ENCODE peak calls at places on chromosomes 2 and 18, in four cellular contexts. P, B, Y and Q are unnamed samples.

GRCh38 chr2:129331638-129332037 is 647.8 kb upstream of the RAB6C start:
- DNase-seq in Y (no peak), P (no peak), B (no peak), Q (no peak)

GRCh38 chr2:44135307-44135706 is 33.4 kb upstream of the PPM1B start:
- DNase-seq in Y (no peak), P (no peak), B (no peak), Q (no peak)

GRCh38 chr2:234606906-234607305 is 110.0 kb upstream of the ARL4C start:
- DNase-seq in B (no peak), P (no peak), Y (no peak), Q (peak)

GRCh38 chr2:143489135-143489534 is 359.9 kb downstream of the ARHGAP15 start:
- DNase-seq in Y (no peak), P (no peak), B (no peak), Q (no peak)

GRCh38 chr2:172380436-172381274 is 46.7 kb upstream of the ITGA6 start:
- DNase-seq in B (no peak), P (no peak), Y (no peak), Q (no peak)

GRCh38 chr2:38966678-38967077 is 77.0 kb downstream of the ARHGEF33 start:
- DNase-seq in Y (no peak), B (no peak), P (no peak), Q (no peak)

GRCh38 chr2:110771549-110772382 is 39.4 kb downstream of the ACOXL start:
- DNase-seq in Y (no peak), B (no peak), P (no peak), Q (no peak)

GRCh38 chr2:216880509-216881184 is 20.8 kb upstream of the TNP1 start:
- DNase-seq in B (no peak), Y (no peak), P (no peak), Q (no peak)

GRCh38 chr18:33051397-33051796 is 278.6 kb upstream of the KLHL14 start:
- DNase-seq in Y (no peak), P (no peak), B (no peak), Q (no peak)

GRCh38 chr2:96806468-96807126 is 9.5 kb upstream of the CNNM3 start:
- DNase-seq in P (no peak), B (no peak), Y (peak), Q (no peak)

GRCh38 chr2:109376796-109377495 is 236.8 kb downstream of the SEPTIN10 start:
- DNase-seq in B (no peak), P (no peak), Y (no peak), Q (no peak)

GRCh38 chr2:239152239-239152915 is 248.4 kb downstream of the HDAC4 start:
- DNase-seq in Y (no peak), P (peak), B (no peak), Q (no peak)
- H3K27ac ChIP-seq in Y (no peak), P (no peak), B (no peak), Q (peak)

GRCh38 chr2:146193619-146194018 is 1651.2 kb upstream of the ACVR2A start:
- DNase-seq in P (no peak), B (no peak), Y (no peak), Q (no peak)
- H3K27ac ChIP-seq in P (no peak), B (no peak), Y (no peak), Q (no peak)

GRCh38 chr2:20178404-20179178 is 46.3 kb downstream of the SDC1 start:
- DNase-seq in P (peak), Y (no peak), B (no peak), Q (no peak)
- H3K27ac ChIP-seq in P (peak), Y (no peak), B (no peak), Q (no peak)

GRCh38 chr2:101698419-101699190 is 1.1 kb downstream of the MAP4K4 start:
- DNase-seq in B (peak), Y (no peak), P (no peak), Q (no peak)

GRCh38 chr2:101697124-101697793 is at the start of gene MAP4K4:
- DNase-seq in Y (peak), B (peak), P (peak), Q (peak)

GRCh38 chr2:101699191-101699938 is 1.9 kb downstream of the MAP4K4 start:
- DNase-seq in P (no peak), B (no peak), Y (no peak), Q (no peak)

GRCh38 chr2:101697794-101698418 is 399 bp downstream of the MAP4K4 start:
- DNase-seq in B (no peak), Y (no peak), P (no peak), Q (no peak)

DNA sequence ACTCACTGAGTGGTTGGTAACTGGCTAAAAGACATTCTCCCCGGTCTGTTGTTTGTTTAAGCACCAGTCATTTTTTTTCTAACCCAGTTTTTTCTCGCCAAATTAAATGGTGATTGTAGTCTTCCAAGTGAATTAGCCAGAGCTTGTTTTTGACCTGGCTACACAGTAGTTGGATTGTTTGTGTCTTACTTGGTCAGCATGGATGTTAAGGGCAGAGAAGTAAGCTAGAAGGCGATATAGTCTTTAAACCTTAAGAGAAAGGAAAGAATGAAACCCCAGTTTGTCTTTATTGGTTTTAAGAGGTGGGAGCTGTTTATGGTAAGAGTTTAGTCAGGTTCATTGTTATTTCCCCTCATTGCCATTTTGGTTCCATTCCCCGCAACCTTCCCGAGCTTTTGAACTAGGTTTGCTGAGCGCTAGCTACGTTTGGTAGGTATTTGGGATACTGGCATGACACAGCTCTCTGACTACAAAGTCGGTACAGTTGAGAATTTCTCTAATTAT is 2.5 kb downstream of the MAP4K4 start:
- DNase-seq in P (no peak), B (no peak), Y (no peak), Q (no peak)
- H3K27ac ChIP-seq in P (no peak), B (no peak), Y (peak), Q (peak)

DNA sequence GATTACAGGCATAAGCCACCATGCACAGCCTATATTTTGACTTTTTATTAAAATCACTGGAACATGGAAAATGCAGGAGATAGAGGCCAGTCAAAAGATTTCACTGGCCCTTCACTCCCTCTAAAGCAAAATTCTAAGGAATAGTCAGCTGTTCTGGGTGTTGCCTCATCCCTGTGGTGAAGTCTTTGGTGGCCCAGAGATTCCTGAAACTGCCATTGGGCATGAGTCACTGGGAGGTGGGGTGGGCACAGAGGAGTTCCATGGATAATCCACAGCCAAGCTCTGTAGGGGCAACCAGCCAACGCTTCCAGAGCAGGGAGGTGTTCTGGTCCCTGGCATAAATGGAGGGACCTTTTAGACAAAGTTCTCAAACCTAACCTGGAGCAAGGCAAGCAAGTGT is 89.7 kb upstream of the TTC39C start:
- DNase-seq in P (no peak), Y (no peak), B (no peak), Q (no peak)
- H3K27ac ChIP-seq in P (no peak), Y (no peak), B (no peak), Q (no peak)

GRCh38 chr18:58158459-58158858 is 114.4 kb downstream of the NEDD4L start:
- DNase-seq in P (no peak), Y (no peak), B (no peak), Q (no peak)
- H3K27ac ChIP-seq in P (no peak), Y (no peak), B (no peak), Q (no peak)

GRCh38 chr2:74845991-74846390 is 12.1 kb downstream of the HK2 start:
- DNase-seq in P (no peak), Y (no peak), B (no peak), Q (no peak)

GRCh38 chr2:74846481-74846880 is 12.6 kb downstream of the HK2 start:
- DNase-seq in Y (no peak), B (no peak), P (no peak), Q (no peak)

GRCh38 chr2:74847075-74847858 is 13.3 kb downstream of the HK2 start:
- DNase-seq in P (no peak), B (no peak), Y (no peak), Q (no peak)

GRCh38 chr2:74850816-74851566 is 17.1 kb downstream of the HK2 start:
- DNase-seq in P (no peak), Y (no peak), B (no peak), Q (no peak)

DNA sequence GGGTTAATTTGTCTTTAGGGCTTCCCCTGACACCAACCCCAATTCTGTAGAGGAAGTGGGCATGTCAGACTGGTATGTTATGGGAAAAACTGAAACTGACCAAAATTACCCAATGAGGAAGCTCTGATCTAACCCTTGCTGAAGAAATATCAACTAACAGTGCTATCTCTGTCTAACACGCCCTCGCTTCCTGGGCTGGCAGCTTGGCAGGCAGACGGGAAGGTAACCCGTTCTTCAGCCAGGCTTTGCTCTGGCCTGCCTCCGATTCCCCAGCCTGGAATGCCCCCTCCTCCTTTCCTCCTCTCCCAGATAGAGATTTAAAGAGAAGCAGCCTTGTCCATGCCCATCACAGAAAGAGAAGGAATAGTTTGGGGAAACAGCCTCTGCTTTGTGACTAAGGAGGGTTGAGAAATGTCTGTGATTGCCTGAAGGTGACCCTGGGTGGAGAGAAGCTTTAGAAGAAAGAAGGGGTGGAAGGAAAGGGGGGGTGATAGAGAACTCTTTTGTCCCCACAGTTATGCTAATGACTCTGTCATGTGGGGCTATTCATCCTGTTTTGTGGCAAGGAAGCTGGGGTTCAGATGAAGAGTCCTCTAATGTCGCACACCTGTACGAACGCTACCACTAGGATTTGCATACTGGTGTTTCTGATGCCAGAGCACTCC is 15.4 kb downstream of the HK2 start:
- DNase-seq in B (no peak), P (peak), Y (peak), Q (no peak)
- H3K27ac ChIP-seq in B (no peak), P (peak), Y (peak), Q (no peak)